ENCODE peak calls at places on chromosomes 5 and 9, in four cellular contexts. Z, I, K and P are unnamed samples.

GRCh38 chr9:130201974-130202373 is 29.8 kb downstream of the NCS1 start:
- DNase-seq in Z (no peak), I (no peak), K (no peak), P (no peak)

GRCh38 chr5:37665889-37666288 is 174.0 kb downstream of the GDNF start:
- DNase-seq in Z (peak), I (no peak), K (no peak), P (no peak)

GRCh38 chr9:128550226-128550625 is 2.2 kb upstream of the SPTAN1 start:
- DNase-seq in Z (no peak), I (no peak), K (no peak), P (no peak)

GRCh38 chr9:281753-282645 is 67.3 kb downstream of the DOCK8 start:
- DNase-seq in Z (no peak), I (no peak), K (no peak), P (no peak)

GRCh38 chr9:96245399-96245798 is 56.6 kb downstream of the HSD17B3 start:
- DNase-seq in Z (no peak), I (peak), K (no peak), P (no peak)

GRCh38 chr5:188488-189481 is 2.5 kb upstream of the LRRC14B start:
- DNase-seq in Z (peak), I (peak), K (peak), P (peak)

GRCh38 chr9:135939351-135940265 is 21.6 kb downstream of the UBAC1 start:
- DNase-seq in Z (no peak), I (no peak), K (no peak), P (no peak)

GRCh38 chr9:118183571-118183970 is 479.4 kb downstream of the TLR4 start:
- DNase-seq in Z (no peak), I (no peak), K (no peak), P (no peak)

GRCh38 chr5:132459031-132459982 is 31.3 kb downstream of the IRF1 start:
- DNase-seq in Z (peak), I (no peak), K (no peak), P (no peak)

GRCh38 chr5:99061299-99061698 is 132.5 kb upstream of the CHD1 start:
- DNase-seq in Z (no peak), I (no peak), K (no peak), P (no peak)

GRCh38 chr9:91882628-91883027 is 67.4 kb downstream of the ROR2 start:
- DNase-seq in Z (no peak), I (no peak), K (no peak), P (no peak)
- TF ChIP-seq CTCF in Z (peak), I (peak), K (no peak), P (peak)

DNA sequence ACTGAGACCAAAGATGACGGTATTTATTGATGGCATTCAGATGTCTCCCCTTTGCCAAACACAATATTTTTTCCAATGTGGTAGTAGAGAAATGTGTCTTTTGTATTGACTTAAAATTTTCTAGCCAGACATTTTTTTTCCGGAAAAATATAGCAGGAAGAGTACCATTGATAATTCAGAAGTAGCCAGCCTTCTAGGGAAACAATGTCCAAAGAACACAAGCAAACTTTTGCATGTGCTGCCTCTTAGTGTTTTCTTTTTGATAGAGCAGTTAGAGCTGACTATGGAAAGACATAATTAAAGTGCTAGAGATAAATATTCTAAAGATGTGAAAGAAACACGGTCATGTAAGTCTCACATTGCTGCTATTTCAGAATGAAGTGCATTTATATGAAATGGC is 231.4 kb downstream of the MARCHF11 start:
- DNase-seq in Z (no peak), I (no peak), K (no peak), P (no peak)
- TF ChIP-seq CTCF in Z (no peak), I (no peak), K (no peak), P (no peak)

GRCh38 chr5:88941581-88941980 is 58.6 kb upstream of the MEF2C start:
- DNase-seq in Z (no peak), I (no peak), K (no peak), P (no peak)
- TF ChIP-seq CTCF in Z (no peak), I (no peak), K (no peak), P (no peak)

GRCh38 chr5:84255318-84255717 is 129.4 kb downstream of the EDIL3 start:
- DNase-seq in Z (peak), I (no peak), K (no peak), P (no peak)
- TF ChIP-seq CTCF in Z (peak), I (peak), K (no peak), P (peak)